ENCODE peak calls at places on chromosomes 7 and 10, in nine cellular contexts. L is sigmoid colon, G is stomach, P is transverse colon, D is ovary, X is GM12878, C is A549, K is upper lobe of left lung, T is HepG2. O is an unnamed sample.

GRCh38 chr7:16356241-16356958 is 64.9 kb downstream of the CRPPA start:
- DNase-seq in T (no peak), X (no peak), G (no peak), K (no peak), P (no peak), D (no peak), L (no peak), C (no peak), O (no peak)

GRCh38 chr10:11454958-11455566 is 156.4 kb downstream of the USP6NL start:
- DNase-seq in K (no peak), T (no peak), P (no peak), D (no peak), C (no peak), L (no peak), G (no peak), X (no peak), O (no peak)

GRCh38 chr7:99385564-99385963 is 11.0 kb downstream of the ARPC1B start:
- DNase-seq in K (no peak), P (no peak), G (no peak), D (no peak), C (no peak), X (no peak), L (no peak), T (no peak), O (no peak)

GRCh38 chr7:130409722-130410072 is 29.4 kb downstream of the CPA1 start:
- DNase-seq in X (no peak), P (no peak), D (no peak), K (no peak), L (no peak), C (no peak), G (no peak), T (no peak), O (no peak)

GRCh38 chr7:123570390-123571182 is 13.0 kb upstream of the NDUFA5 start:
- DNase-seq in C (no peak), X (no peak), D (no peak), P (no peak), T (no peak), G (no peak), K (no peak), L (no peak), O (no peak)

GRCh38 chr7:132392713-132393112 is 183.6 kb downstream of the PLXNA4 start:
- DNase-seq in X (no peak), L (no peak), K (no peak), T (no peak), P (no peak), G (no peak), C (no peak), D (no peak), O (no peak)

GRCh38 chr7:149741629-149742028 is 31.8 kb downstream of the ZNF467 start:
- DNase-seq in K (no peak), G (no peak), D (no peak), P (no peak), T (no peak), X (no peak), C (no peak), L (no peak), O (no peak)

GRCh38 chr10:76074659-76075058 is 643.2 kb downstream of the LRMDA start:
- DNase-seq in G (no peak), L (no peak), K (no peak), T (no peak), D (no peak), X (no peak), C (no peak), P (no peak), O (no peak)

GRCh38 chr10:105068497-105068896 is 427.4 kb downstream of the SORCS3 start:
- DNase-seq in D (no peak), P (no peak), C (no peak), G (no peak), T (no peak), L (no peak), X (no peak), K (no peak), O (no peak)

GRCh38 chr10:127303746-127304145 is 107.4 kb upstream of the INSYN2A start:
- DNase-seq in T (no peak), G (no peak), C (no peak), K (no peak), D (no peak), P (no peak), X (no peak), L (no peak), O (no peak)

GRCh38 chr10:28254290-28254985 is 48.4 kb downstream of the MPP7 start:
- DNase-seq in G (no peak), C (no peak), P (no peak), D (no peak), K (peak; percentile 54), L (peak; percentile 72), X (no peak), T (no peak), O (no peak)

GRCh38 chr7:23244335-23244635 is 2.3 kb upstream of the GPNMB start:
- DNase-seq in G (no peak), T (no peak), C (no peak), K (no peak), X (no peak), L (no peak), P (no peak), D (no peak), O (no peak)

GRCh38 chr7:73519867-73520672 is 2.0 kb downstream of the BAZ1B start:
- DNase-seq in P (peak; percentile 12), C (peak; percentile 23), D (peak; percentile 32), L (no peak), G (no peak), T (peak; percentile 33), K (no peak), X (no peak), O (peak; percentile 44)

GRCh38 chr10:35331894-35332640 is 4.2 kb upstream of the CCNY start:
- DNase-seq in P (no peak), X (no peak), C (peak; percentile 87), T (peak; percentile 66), G (no peak), L (peak; percentile 73), D (no peak), K (peak; percentile 35), O (no peak)

GRCh38 chr7:47404005-47404404 is 177.9 kb downstream of the TNS3 start:
- DNase-seq in G (peak; percentile 26), C (no peak), K (peak; percentile 20), X (no peak), P (peak; percentile 2), T (no peak), D (no peak), L (no peak), O (no peak)

GRCh38 chr7:1065263-1066260 is 21.2 kb downstream of the GPR146 start:
- DNase-seq in G (peak; percentile 91), T (peak; percentile 46), K (peak; percentile 86), C (peak; percentile 72), X (no peak), D (peak; percentile 87), P (peak; percentile 88), L (peak; percentile 92), O (peak; percentile 91)

DNA sequence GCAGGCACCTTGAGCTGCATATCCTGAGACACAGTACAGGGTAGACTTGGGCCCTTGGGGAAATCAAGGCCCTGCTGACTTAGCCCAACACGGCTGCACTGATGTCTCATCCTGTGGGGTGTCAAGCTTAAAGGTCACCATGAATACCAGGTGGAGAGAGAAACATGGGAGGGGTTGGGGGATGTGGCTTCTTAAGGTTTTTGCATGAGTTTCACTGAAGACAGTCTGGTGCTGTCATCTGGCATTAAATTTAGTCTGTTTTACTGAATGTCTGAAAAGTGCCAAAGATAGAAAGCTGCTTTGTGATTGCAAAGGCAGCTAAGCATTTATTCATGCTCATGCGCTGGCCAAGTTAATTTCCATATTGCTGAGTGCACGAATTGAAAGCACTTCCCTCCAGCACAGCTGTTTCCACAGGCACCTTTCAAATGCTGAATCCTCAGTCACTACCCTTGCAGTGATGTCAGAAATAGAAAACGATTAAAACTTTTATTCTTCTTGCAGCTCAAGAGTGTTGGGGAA is 102.1 kb downstream of the OSBPL3 start:
- DNase-seq in T (no peak), P (peak; percentile 41), K (no peak), G (no peak), L (no peak), X (peak; percentile 62), D (no peak), C (no peak), O (no peak)
- TF ChIP-seq EP300 in T (no peak), P (no peak), K (no peak), G (no peak), L (no peak), X (no peak), D (no peak), C (no peak), O (no peak)

DNA sequence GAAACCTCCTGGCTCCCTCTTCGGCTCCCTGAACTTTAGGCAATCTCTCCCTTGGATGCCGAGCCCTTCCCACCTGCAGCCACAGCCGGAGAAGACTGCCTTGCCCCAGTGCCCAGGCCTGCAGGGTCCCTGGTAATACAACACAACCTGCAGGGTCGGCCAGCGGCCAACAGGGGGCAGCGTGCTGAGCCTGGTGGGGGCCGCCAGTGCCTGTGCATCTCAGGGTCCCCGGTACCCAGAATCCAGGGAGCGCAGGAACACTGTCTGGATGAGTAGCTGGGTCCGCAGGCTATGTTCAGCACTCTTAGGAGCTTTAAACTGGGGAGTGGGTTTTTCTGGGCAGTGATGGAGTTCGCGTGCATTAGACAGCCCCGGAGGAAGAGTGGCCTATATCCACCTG is 17.5 kb upstream of the C10orf71 start:
- DNase-seq in X (no peak), T (no peak), L (peak; percentile 30), D (no peak), K (no peak), G (peak; percentile 11), C (no peak), P (no peak), O (no peak)
- H3K4me1 ChIP-seq in X (no peaks in the 10 kb centered on the region), T (no peaks in the 10 kb centered on the region), L (no peaks in the 10 kb centered on the region), D (no peaks in the 10 kb centered on the region), K (no peaks in the 10 kb centered on the region), G (no peaks in the 10 kb centered on the region), C (no peaks in the 10 kb centered on the region), P (no peaks in the 10 kb centered on the region), O (no peaks in the 10 kb centered on the region)

GRCh38 chr10:4051011-4051407 is 266.0 kb upstream of the KLF6 start:
- DNase-seq in D (no peak), T (no peak), C (no peak), X (no peak), G (no peak), K (no peak), L (peak; percentile 90), P (no peak), O (no peak)
- H3K27ac ChIP-seq in D (peak overlapping the region; percentile 73), T (no peak overlapping the region), C (peak overlapping the region; percentile 56), X (no peak overlapping the region), G (peak overlapping the region; percentile 77), K (peak overlapping the region; percentile 83), L (peak overlapping the region; percentile 72), P (peak overlapping the region; percentile 68), O (peak overlapping the region; percentile 59)

GRCh38 chr7:24657980-24658379 is 84.7 kb downstream of the PALS2 start:
- DNase-seq in P (no peak), L (no peak), X (no peak), D (no peak), C (no peak), T (no peak), G (no peak), K (no peak), O (no peak)

GRCh38 chr7:24654305-24654704 is 81.1 kb downstream of the PALS2 start:
- DNase-seq in X (no peak), K (no peak), T (no peak), L (no peak), P (no peak), D (no peak), C (no peak), G (no peak), O (no peak)

GRCh38 chr7:24652551-24652950 is 79.3 kb downstream of the PALS2 start:
- DNase-seq in X (no peak), T (no peak), P (no peak), C (no peak), L (no peak), D (no peak), G (no peak), K (no peak), O (no peak)

GRCh38 chr7:24656608-24657007 is 83.4 kb downstream of the PALS2 start:
- DNase-seq in X (no peak), C (no peak), T (no peak), G (no peak), D (no peak), P (no peak), L (no peak), K (no peak), O (no peak)

GRCh38 chr7:24653316-24654085 is 80.2 kb downstream of the PALS2 start:
- DNase-seq in K (no peak), L (no peak), P (no peak), G (no peak), C (peak; percentile 7), T (no peak), D (no peak), X (no peak), O (no peak)
- TF ChIP-seq EP300 in K (no peak), L (no peak), P (no peak), G (no peak), C (no peak), T (no peak), D (no peak), X (no peak), O (no peak)